ENCODE peak calls at places on chromosome 9, in six cellular contexts. X, E, G, A, K and H are unnamed samples.

GRCh38 chr9:9998491-9999287 is 614.1 kb downstream of the PTPRD start:
- DNase-seq in X (peak), E (no peak), G (no peak), A (no peak), K (no peak), H (no peak)

GRCh38 chr9:123421801-123422455 is 65.9 kb downstream of the CRB2 start:
- DNase-seq in X (no peak), E (no peak), G (no peak), A (no peak), K (no peak), H (no peak)

GRCh38 chr9:127612993-127613954 is 1.2 kb downstream of the STXBP1 start:
- DNase-seq in X (peak), E (peak), G (peak), A (no peak), K (peak), H (peak)

GRCh38 chr9:114356792-114357191 is 27.1 kb downstream of the ORM2 start:
- DNase-seq in X (no peak), E (peak), G (no peak), A (no peak), K (no peak), H (no peak)

GRCh38 chr9:16744386-16744785 is 126.1 kb downstream of the BNC2 start:
- DNase-seq in X (no peak), E (no peak), G (peak), A (no peak), K (no peak), H (peak)

GRCh38 chr9:129491486-129491855 is 129.4 kb downstream of the C9orf50 start:
- DNase-seq in X (no peak), E (no peak), G (no peak), A (no peak), K (no peak), H (no peak)

GRCh38 chr9:30160570-30160969 is 2223.9 kb upstream of the ACO1 start:
- DNase-seq in X (no peak), E (no peak), G (no peak), A (no peak), K (no peak), H (no peak)

GRCh38 chr9:3954950-3955670 is 344.8 kb downstream of the GLIS3 start:
- DNase-seq in X (no peak), E (no peak), G (peak), A (no peak), K (no peak), H (peak)

GRCh38 chr9:105503873-105504272 is 54.1 kb upstream of the FKTN start:
- DNase-seq in X (no peak), E (peak), G (peak), A (no peak), K (no peak), H (peak)

GRCh38 chr9:106333487-106333886 is 529.5 kb upstream of the ZNF462 start:
- DNase-seq in X (peak), E (no peak), G (no peak), A (no peak), K (no peak), H (no peak)

GRCh38 chr9:8907863-8908262 is 1108.3 kb upstream of the DMAC1 start:
- DNase-seq in X (peak), E (no peak), G (no peak), A (no peak), K (no peak), H (no peak)